ENCODE peak calls at places on chromosomes 1 and 21, in four cellular contexts. F, O, B and J are unnamed samples.

GRCh38 chr1:200206761-200207160 is 179.3 kb downstream of the NR5A2 start:
- DNase-seq in B (no peak), F (no peak), O (no peak), J (no peak)

GRCh38 chr1:235999259-235999925 is 65.5 kb downstream of the NID1 start:
- DNase-seq in F (no peak), B (no peak), O (peak), J (no peak)

GRCh38 chr21:34807146-34807880 is 138.5 kb downstream of the CLIC6 start:
- DNase-seq in O (no peak), B (no peak), F (no peak), J (no peak)

GRCh38 chr1:179228783-179229213 is 679 bp downstream of the ABL2 start:
- DNase-seq in F (peak), O (no peak), B (peak), J (peak)

GRCh38 chr1:197321821-197322220 is 53.8 kb downstream of the CRB1 start:
- DNase-seq in F (no peak), B (no peak), O (no peak), J (no peak)

GRCh38 chr1:19339199-19339861 is 27.2 kb downstream of the SLC66A1 start:
- DNase-seq in B (no peak), F (no peak), O (no peak), J (no peak)

GRCh38 chr1:204941415-204942338 is 71.0 kb downstream of the NFASC start:
- DNase-seq in O (no peak), B (peak), F (peak), J (peak)

GRCh38 chr1:236576004-236576403 is 28.3 kb downstream of the HEATR1 start:
- DNase-seq in O (no peak), F (no peak), B (no peak), J (no peak)

GRCh38 chr1:229024528-229025119 is 246.3 kb upstream of the RAB4A start:
- DNase-seq in F (peak), O (no peak), B (peak), J (no peak)

GRCh38 chr1:20058531-20058930 is 11.5 kb upstream of the PLA2G5 start:
- DNase-seq in B (no peak), F (no peak), O (no peak), J (no peak)

GRCh38 chr1:207789386-207789785 is 37.5 kb downstream of the CD46 start:
- DNase-seq in O (no peak), F (no peak), B (no peak), J (no peak)

GRCh38 chr1:155598842-155599331 is 11.1 kb upstream of the MSTO1 start:
- DNase-seq in O (no peak), B (no peak), F (no peak), J (no peak)

DNA sequence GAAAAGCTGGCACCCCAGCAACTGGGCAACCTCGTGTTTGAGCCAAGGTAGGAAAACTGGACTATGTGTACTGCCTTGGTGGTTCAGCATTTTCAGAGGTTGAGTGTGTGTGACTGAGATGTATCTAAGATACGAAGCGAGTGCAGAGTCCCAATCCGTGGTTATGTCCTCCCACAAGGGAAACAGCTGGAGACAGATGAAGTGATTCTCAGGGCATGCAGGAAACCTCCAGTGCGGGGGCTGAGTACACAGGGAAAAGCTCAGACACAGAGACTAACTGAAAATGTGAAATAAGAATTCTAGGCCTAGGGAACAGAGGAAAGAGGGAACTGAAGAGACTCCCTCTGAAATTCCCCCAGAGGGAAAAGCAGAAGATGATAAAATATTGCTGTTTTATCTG is 116.9 kb downstream of the LRRC53 start:
- DNase-seq in F (no peak), B (no peak), O (no peak), J (no peak)
- TF ChIP-seq ESRRA in F (no peak), B (no peak), O (no peak), J (no peak)

DNA sequence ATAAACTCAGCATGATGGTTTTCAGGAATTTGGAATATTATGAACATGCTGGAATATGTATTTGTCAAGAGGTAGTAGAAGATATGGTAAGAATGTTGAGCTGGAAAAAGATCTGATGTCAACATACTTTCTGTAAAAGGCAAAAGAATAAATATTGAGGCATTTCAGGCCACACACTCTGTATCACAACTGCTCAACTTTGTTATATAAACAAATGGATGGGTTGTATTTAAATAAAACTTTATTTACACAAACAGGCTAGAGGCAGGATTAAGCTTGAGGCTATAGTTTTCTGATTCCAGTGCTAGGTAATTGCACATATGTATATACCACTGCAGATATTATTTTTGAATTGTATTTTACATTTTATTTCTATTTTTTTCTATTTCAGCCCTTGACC is 1409.3 kb downstream of the MRPL39 start:
- DNase-seq in B (no peak), F (no peak), O (no peak), J (no peak)
- TF ChIP-seq MAX in B (no peak), F (no peak), O (no peak), J (no peak)

DNA sequence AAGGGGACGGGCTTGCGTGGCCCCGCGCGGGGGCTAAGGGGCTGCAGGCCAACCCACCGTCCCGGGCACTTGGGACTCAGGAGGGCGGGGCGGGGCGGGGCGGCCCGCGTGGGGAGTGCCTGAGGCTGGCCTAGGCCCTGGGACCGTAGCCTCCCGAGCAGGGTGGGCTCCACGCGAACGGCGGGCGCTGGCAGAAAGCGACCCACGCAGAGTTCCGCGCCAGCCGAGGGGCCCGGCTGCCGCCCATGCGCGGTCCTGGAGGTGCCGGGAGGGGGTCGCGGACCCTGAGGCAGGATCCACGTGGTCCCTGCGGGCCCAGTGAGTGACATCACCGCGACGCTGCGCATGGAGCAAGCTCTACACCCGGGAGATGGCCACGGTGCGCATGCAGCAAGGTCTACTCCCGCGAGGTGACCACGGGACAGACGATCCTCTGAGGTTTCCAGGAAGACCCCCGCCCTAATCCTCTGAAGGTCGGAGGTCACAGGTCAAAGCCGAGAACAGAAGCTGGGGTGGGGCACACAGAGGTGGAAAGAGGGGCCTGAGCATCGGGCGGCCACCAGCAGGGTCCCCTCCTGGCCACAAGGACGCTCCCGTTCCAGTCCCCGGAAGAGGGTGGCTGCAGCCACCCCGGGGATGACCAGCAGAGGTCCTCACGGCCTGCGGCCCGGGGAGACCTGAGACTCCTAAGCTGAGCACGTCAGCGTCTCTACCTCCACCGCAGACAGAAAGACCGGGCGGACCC is 13.5 kb upstream of the SLC19A1 start:
- DNase-seq in B (peak), O (peak), F (peak), J (peak)
- TF ChIP-seq ATF2 in B (peak), O (no peak), F (peak), J (no peak)

GRCh38 chr1:211133393-211133840 is 531 bp downstream of the KCNH1 start:
- DNase-seq in F (no peak), O (no peak), B (no peak), J (peak)

GRCh38 chr1:211132681-211133392 is 1.1 kb downstream of the KCNH1 start:
- DNase-seq in B (no peak), O (no peak), F (no peak), J (no peak)

GRCh38 chr1:211129790-211130189 is 4.2 kb downstream of the KCNH1 start:
- DNase-seq in F (no peak), B (no peak), O (no peak), J (no peak)

GRCh38 chr1:211133841-211134669 is at the start of gene KCNH1:
- DNase-seq in O (peak), F (peak), B (peak), J (peak)

DNA sequence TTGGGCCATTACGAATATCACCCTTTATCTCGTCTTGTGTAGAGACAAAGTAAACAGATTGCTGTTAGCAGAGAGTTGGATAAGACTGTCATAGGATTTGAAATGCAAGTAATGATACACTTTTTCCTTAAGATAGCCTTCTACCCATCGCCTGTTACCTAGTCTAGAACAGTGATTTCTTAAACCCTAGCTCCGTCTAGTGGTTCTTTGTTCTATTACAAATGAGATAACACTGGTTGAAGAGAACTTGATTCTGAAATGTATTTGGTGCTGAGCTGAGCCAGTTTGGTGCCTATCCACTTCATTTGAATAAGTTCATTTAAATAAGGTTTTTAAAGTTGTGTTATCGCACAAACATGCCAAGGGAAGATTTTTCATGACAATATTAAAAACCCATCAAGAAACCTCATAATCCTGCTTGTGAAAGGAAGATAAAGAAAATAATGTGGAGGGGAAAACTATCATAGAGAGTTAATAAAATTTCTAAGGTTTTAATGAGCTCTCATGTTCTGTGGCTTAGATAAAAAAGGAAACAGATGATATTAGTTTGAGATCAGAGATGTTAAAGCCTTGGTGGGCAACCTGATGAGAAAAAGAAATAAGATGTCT is 1.5 kb upstream of the KCNH1 start:
- DNase-seq in B (peak), O (peak), F (peak), J (no peak)
- TF ChIP-seq ESRRA in B (no peak), O (no peak), F (no peak), J (no peak)

GRCh38 chr1:218430802-218431201 is 85.7 kb downstream of the TGFB2 start:
- DNase-seq in F (no peak), O (no peak), B (no peak), J (no peak)

GRCh38 chr1:218429301-218429700 is 84.2 kb downstream of the TGFB2 start:
- DNase-seq in F (no peak), B (no peak), O (no peak), J (no peak)

GRCh38 chr1:218433744-218434143 is 88.6 kb downstream of the TGFB2 start:
- DNase-seq in O (no peak), F (no peak), B (no peak), J (no peak)

GRCh38 chr1:218431476-218431875 is 86.3 kb downstream of the TGFB2 start:
- DNase-seq in O (no peak), F (no peak), B (no peak), J (no peak)

DNA sequence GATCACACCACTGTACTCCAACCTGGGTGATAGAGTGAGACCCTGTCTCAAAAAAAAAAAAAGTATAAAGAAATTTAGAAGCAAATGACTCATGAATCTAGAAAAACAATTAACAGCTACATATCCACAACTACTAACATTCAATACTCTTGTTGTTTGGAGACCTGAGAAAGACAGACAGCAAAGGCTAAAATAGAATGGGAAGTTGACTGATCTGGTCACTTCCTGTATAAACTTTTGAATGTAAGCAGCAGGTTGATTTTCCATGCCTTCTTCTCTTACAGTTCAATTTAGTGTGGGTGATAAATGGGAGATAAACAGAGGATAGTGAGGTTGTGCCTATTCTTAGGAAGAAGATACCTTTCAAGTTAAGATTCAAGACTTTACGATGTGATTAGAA is 85.2 kb downstream of the TGFB2 start:
- DNase-seq in F (no peak), O (no peak), B (no peak), J (no peak)
- TF ChIP-seq MAX in F (no peak), O (no peak), B (no peak), J (no peak)

DNA sequence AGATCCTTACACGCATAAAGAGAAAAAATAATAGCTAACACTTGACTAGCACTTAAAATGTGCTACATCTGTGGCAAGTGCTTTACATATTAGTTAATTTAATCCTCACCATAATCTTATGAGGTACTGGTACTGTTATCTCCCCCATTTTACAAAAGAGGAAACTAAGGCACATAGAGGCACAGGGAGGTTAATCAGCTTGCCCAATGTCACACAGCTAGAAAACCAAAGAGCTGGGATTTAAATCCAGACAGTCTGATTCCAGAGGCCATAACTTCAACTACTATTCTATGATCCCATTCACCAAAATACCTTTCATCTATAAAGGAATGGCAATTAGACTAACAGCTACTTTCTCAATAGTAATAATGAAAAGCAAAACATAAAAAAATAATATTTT is 11.7 kb downstream of the SPOCD1 start:
- DNase-seq in B (no peak), O (no peak), F (no peak), J (no peak)
- TF ChIP-seq ATF2 in B (no peak), O (no peak), F (no peak), J (no peak)

GRCh38 chr21:42992943-42993712 is 18.8 kb downstream of the PKNOX1 start:
- DNase-seq in F (no peak), B (no peak), O (no peak), J (no peak)
- TF ChIP-seq ESRRA in F (no peak), B (no peak), O (no peak), J (no peak)

GRCh38 chr1:216076751-216077150 is 346.5 kb downstream of the USH2A start:
- DNase-seq in B (no peak), F (no peak), O (no peak), J (no peak)

GRCh38 chr1:216074196-216074595 is 349.1 kb downstream of the USH2A start:
- DNase-seq in F (no peak), O (no peak), B (no peak), J (no peak)

GRCh38 chr1:216071227-216071626 is 352.0 kb downstream of the USH2A start:
- DNase-seq in O (no peak), B (no peak), F (no peak), J (no peak)

GRCh38 chr1:216075339-216075738 is 347.9 kb downstream of the USH2A start:
- DNase-seq in O (no peak), B (no peak), F (no peak), J (no peak)
- TF ChIP-seq MAX in O (no peak), B (no peak), F (no peak), J (no peak)

GRCh38 chr21:32560896-32561295 is 24.4 kb downstream of the TCP10L start:
- DNase-seq in O (no peak), B (no peak), F (no peak), J (no peak)

GRCh38 chr21:32565856-32566465 is 19.4 kb downstream of the TCP10L start:
- DNase-seq in F (no peak), O (no peak), B (no peak), J (no peak)

GRCh38 chr21:32562915-32563314 is 22.4 kb downstream of the TCP10L start:
- DNase-seq in F (no peak), O (no peak), B (no peak), J (no peak)

GRCh38 chr21:32559004-32559610 is 26.2 kb downstream of the TCP10L start:
- DNase-seq in O (no peak), B (no peak), F (no peak), J (no peak)

DNA sequence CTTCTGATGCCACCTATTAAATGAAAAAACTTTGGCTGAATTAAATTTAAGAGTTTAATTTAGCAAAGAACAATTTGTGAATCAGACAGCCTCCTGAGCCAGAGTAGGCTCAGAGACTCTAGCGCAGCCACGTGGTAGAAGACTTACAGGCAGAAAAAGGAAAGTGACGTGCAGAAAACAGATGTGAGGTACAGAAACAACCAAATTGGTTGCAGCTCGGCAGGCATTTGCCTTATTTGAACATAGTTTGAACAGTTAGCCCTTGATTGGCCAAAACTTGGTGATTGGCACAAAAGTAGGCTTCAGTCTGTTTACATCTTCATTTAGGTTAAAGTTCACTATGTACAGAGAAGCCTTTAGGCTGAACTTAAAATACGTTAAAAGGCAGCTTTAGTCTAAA is 22.9 kb downstream of the TCP10L start:
- DNase-seq in B (no peak), F (no peak), O (no peak), J (peak)
- TF ChIP-seq ATF2 in B (no peak), F (no peak), O (no peak), J (no peak)

DNA sequence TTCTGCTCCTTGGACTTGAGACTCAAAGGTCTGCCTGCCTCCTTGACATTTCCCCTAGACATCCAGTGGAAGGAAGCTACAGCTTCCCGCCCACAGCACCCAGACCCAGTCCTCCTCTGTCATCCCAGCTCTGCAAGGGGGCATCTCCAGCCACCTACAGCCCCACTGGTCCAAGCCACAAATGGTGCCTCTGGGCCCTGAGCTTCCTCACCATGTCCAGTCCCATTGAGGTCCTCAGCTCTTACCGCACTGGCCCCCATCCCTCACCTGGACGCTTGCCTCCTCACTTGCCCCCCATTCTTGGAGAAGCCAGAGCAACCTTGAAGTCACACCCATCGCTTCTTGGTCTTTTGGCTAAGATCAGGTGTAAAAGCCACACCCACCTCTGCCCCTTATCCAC is 13.2 kb downstream of the PODN start:
- DNase-seq in B (no peak), F (no peak), O (no peak), J (peak)
- TF ChIP-seq ESRRA in B (no peak), F (no peak), O (no peak), J (no peak)